ENCODE peak calls at places on chromosomes 4 and X, in eight cellular contexts. One of them, this sample, is unnamed.

GRCh38 chrX:989959-990510 is 222.4 kb downstream of the CRLF2 start:
- DNase-seq in CD4-positive, alpha-beta T cell: no peak
- DNase-seq in Right ventricle myocardium inferior: no peak
- DNase-seq in BJ: peak
- DNase-seq in T follicular helper cell: peak
- DNase-seq in left lobe of liver: no peak
- DNase-seq in OCI-LY7: no peak
- DNase-seq in cardiac fibroblast: peak
- DNase-seq in this sample: peak

GRCh38 chr4:82043081-82043808 is 330.5 kb downstream of the HNRNPD start:
- DNase-seq in CD4-positive, alpha-beta T cell: no peak
- DNase-seq in Right ventricle myocardium inferior: peak
- DNase-seq in BJ: no peak
- DNase-seq in T follicular helper cell: no peak
- DNase-seq in left lobe of liver: peak
- DNase-seq in OCI-LY7: no peak
- DNase-seq in cardiac fibroblast: no peak
- DNase-seq in this sample: peak

GRCh38 chr4:96354036-96354712 is 514.3 kb downstream of the PDHA2 start:
- DNase-seq in CD4-positive, alpha-beta T cell: no peak
- DNase-seq in Right ventricle myocardium inferior: no peak
- DNase-seq in BJ: no peak
- DNase-seq in T follicular helper cell: no peak
- DNase-seq in left lobe of liver: no peak
- DNase-seq in OCI-LY7: no peak
- DNase-seq in cardiac fibroblast: peak
- DNase-seq in this sample: no peak

GRCh38 chrX:139725720-139726119 is 17.8 kb upstream of the MCF2 start:
- DNase-seq in CD4-positive, alpha-beta T cell: no peak
- DNase-seq in Right ventricle myocardium inferior: no peak
- DNase-seq in BJ: no peak
- DNase-seq in T follicular helper cell: no peak
- DNase-seq in left lobe of liver: no peak
- DNase-seq in OCI-LY7: no peak
- DNase-seq in cardiac fibroblast: no peak
- DNase-seq in this sample: no peak

GRCh38 chr4:20598626-20599025 is 101.6 kb upstream of the PACRGL start:
- DNase-seq in CD4-positive, alpha-beta T cell: no peak
- DNase-seq in Right ventricle myocardium inferior: no peak
- DNase-seq in BJ: no peak
- DNase-seq in T follicular helper cell: no peak
- DNase-seq in left lobe of liver: no peak
- DNase-seq in OCI-LY7: no peak
- DNase-seq in cardiac fibroblast: no peak
- DNase-seq in this sample: no peak

GRCh38 chr4:140047017-140047640 is 106.9 kb downstream of the MAML3 start:
- DNase-seq in CD4-positive, alpha-beta T cell: no peak
- DNase-seq in Right ventricle myocardium inferior: peak
- DNase-seq in BJ: no peak
- DNase-seq in T follicular helper cell: no peak
- DNase-seq in left lobe of liver: no peak
- DNase-seq in OCI-LY7: no peak
- DNase-seq in cardiac fibroblast: peak
- DNase-seq in this sample: no peak

GRCh38 chrX:46653482-46653881 is 79.9 kb downstream of the CHST7 start:
- DNase-seq in CD4-positive, alpha-beta T cell: no peak
- DNase-seq in Right ventricle myocardium inferior: no peak
- DNase-seq in BJ: no peak
- DNase-seq in T follicular helper cell: no peak
- DNase-seq in left lobe of liver: no peak
- DNase-seq in OCI-LY7: peak
- DNase-seq in cardiac fibroblast: no peak
- DNase-seq in this sample: no peak

GRCh38 chrX:20269848-20270556 is 3.3 kb upstream of the RPS6KA3 start:
- DNase-seq in CD4-positive, alpha-beta T cell: no peak
- DNase-seq in Right ventricle myocardium inferior: no peak
- DNase-seq in BJ: no peak
- DNase-seq in T follicular helper cell: no peak
- DNase-seq in left lobe of liver: no peak
- DNase-seq in OCI-LY7: no peak
- DNase-seq in cardiac fibroblast: no peak
- DNase-seq in this sample: no peak

GRCh38 chr4:8647094-8647570 is 54.6 kb downstream of the CPZ start:
- DNase-seq in CD4-positive, alpha-beta T cell: no peak
- DNase-seq in Right ventricle myocardium inferior: no peak
- DNase-seq in BJ: no peak
- DNase-seq in T follicular helper cell: no peak
- DNase-seq in left lobe of liver: peak
- DNase-seq in OCI-LY7: no peak
- DNase-seq in cardiac fibroblast: no peak
- DNase-seq in this sample: no peak

GRCh38 chr4:168524006-168524405 is 27.2 kb downstream of the PALLD start:
- DNase-seq in CD4-positive, alpha-beta T cell: no peak
- DNase-seq in Right ventricle myocardium inferior: no peak
- DNase-seq in BJ: peak
- DNase-seq in T follicular helper cell: no peak
- DNase-seq in left lobe of liver: no peak
- DNase-seq in OCI-LY7: no peak
- DNase-seq in cardiac fibroblast: peak
- DNase-seq in this sample: no peak

GRCh38 chrX:48003367-48003757 is 427 bp downstream of the ZNF182 start:
- DNase-seq in CD4-positive, alpha-beta T cell: no peak
- DNase-seq in Right ventricle myocardium inferior: no peak
- DNase-seq in BJ: no peak
- DNase-seq in T follicular helper cell: no peak
- DNase-seq in left lobe of liver: no peak
- DNase-seq in OCI-LY7: peak
- DNase-seq in cardiac fibroblast: no peak
- DNase-seq in this sample: no peak

This sample was measured in thyroid gland.